ENCODE peak calls at places on chromosomes 5 and 9, in nine cellular contexts. V is NCI-H2029; U is foreskin fibroblast; T is fibroblast of gingiva; O is prostate gland; Z is activated gamma-delta T cell treated with Interleukin-2 at 50 U/mL for 16 hours; I is mesenchymal stem cell; D is natural killer cell treated with Interleukin-12 subunit alpha and Interleukin-12 subunit beta and Interleukin-15 and Interleukin-18, amount 100 ng/mL, for 72 hours; N is fibroblast of villous mesenchyme. M is an unnamed sample.

GRCh38 chr9:73118898-73119554 is 32.6 kb upstream of the ANXA1 start:
- DNase-seq in D (no peak), V (no peak), I (no peak), O (no peak), U (peak; percentile 85), T (peak; percentile 66), N (peak; percentile 62), Z (no peak), M (peak; percentile 75)

GRCh38 chr9:134408389-134408788 is 82.1 kb downstream of the RXRA start:
- DNase-seq in T (no peak), D (no peak), O (no peak), U (no peak), Z (no peak), N (no peak), V (no peak), I (no peak), M (no peak)

GRCh38 chr5:66306105-66306843 is 162.2 kb downstream of the SREK1 start:
- DNase-seq in I (peak; percentile 68), D (no peak), U (peak; percentile 84), Z (no peak), T (peak; percentile 54), N (peak; percentile 66), V (peak; percentile 79), O (peak; percentile 47), M (peak; percentile 82)

GRCh38 chr9:74293479-74293878 is 203.7 kb upstream of the RORB start:
- DNase-seq in N (no peak), D (no peak), O (no peak), T (no peak), V (peak; percentile 2), I (no peak), U (no peak), Z (no peak), M (no peak)

GRCh38 chr5:39424751-39425524 is at the start of gene DAB2:
- DNase-seq in I (peak; percentile 98), N (peak; percentile 98), Z (peak; percentile 19), O (peak; percentile 36), U (peak; percentile 98), V (no peak), D (peak; percentile 79), T (peak; percentile 99), M (peak; percentile 97)

GRCh38 chr5:59236996-59237395 is 654.1 kb downstream of the RAB3C start:
- DNase-seq in T (no peak), U (peak; percentile 45), Z (no peak), V (no peak), D (no peak), O (no peak), I (no peak), N (no peak), M (peak; percentile 8)

GRCh38 chr9:130854086-130854485 is 19.0 kb downstream of the ABL1 start:
- DNase-seq in U (peak; percentile 71), Z (no peak), D (no peak), N (peak; percentile 95), V (no peak), I (peak; percentile 55), T (no peak), O (no peak), M (no peak)

GRCh38 chr9:108049671-108050494 is 560.3 kb upstream of the KLF4 start:
- DNase-seq in T (no peak), O (no peak), N (no peak), D (no peak), I (no peak), U (no peak), Z (no peak), V (no peak), M (no peak)